ENCODE peak calls at places on chromosome 19, in four cellular contexts. G is renal cortical epithelial cell, E is NCI-H748 treated with DMSO at 0.1 percent for 48 hours, O is activated gamma-delta T cell treated with Interleukin-2 at 50 U/mL for 16 hours. A is an unnamed sample.

GRCh38 chr19:58218899-58219298 is 9.8 kb upstream of the ZNF544 start:
- DNase-seq in G (no peak), E (peak; percentile 20), O (peak; percentile 19), A (no peak)

GRCh38 chr19:48867119-48867921 is 1.1 kb downstream of the PLEKHA4 start:
- DNase-seq in G (no peak), O (no peak), E (no peak), A (no peak)

GRCh38 chr19:47750752-47751151 is 5.4 kb downstream of the NOP53 start:
- DNase-seq in G (no peak), E (no peak), O (no peak), A (no peak)

GRCh38 chr19:47569331-47569730 is 3.6 kb downstream of the ZNF541 start:
- DNase-seq in O (no peak), E (no peak), G (no peak), A (no peak)

GRCh38 chr19:32911467-32911866 is 41.9 kb upstream of the SLC7A9 start:
- DNase-seq in G (no peak), E (no peak), O (no peak), A (no peak)

GRCh38 chr19:12065100-12065538 is 588 bp downstream of the ZNF844 start:
- DNase-seq in E (no peak), G (peak; percentile 62), O (no peak), A (peak; percentile 11)

GRCh38 chr19:15452111-15453047 is 2.6 kb upstream of the WIZ start:
- DNase-seq in E (peak; percentile 46), O (no peak), G (peak; percentile 90), A (peak; percentile 59)

GRCh38 chr19:13291913-13292312 is 141.7 kb downstream of the IER2 start:
- DNase-seq in G (no peak), E (no peak), O (no peak), A (no peak)

GRCh38 chr19:50418186-50419021 is at the start of gene SPIB:
- DNase-seq in G (no peak), O (no peak), E (no peak), A (no peak)

GRCh38 chr19:29785955-29786589 is 25.7 kb upstream of the CCNE1 start:
- DNase-seq in O (no peak), G (no peak), E (no peak), A (no peak)

GRCh38 chr19:48461651-48461981 is 6.2 kb downstream of the KCNJ14 start:
- DNase-seq in G (no peak), O (no peak), E (no peak), A (no peak)

GRCh38 chr19:41352609-41353465 is 885 bp downstream of the TGFB1 start:
- DNase-seq in E (peak; percentile 57), G (peak; percentile 22), O (peak; percentile 81), A (peak; percentile 38)

GRCh38 chr19:1264801-1265610 is 4.1 kb upstream of the CIRBP start:
- DNase-seq in E (no peak), G (peak; percentile 72), O (no peak), A (peak; percentile 23)

GRCh38 chr19:39144487-39145071 is 19.0 kb downstream of the PAK4 start:
- DNase-seq in G (no peak), E (no peak), O (no peak), A (peak; percentile 67)

GRCh38 chr19:24098359-24098758 is 11.4 kb downstream of the ZNF254 start:
- DNase-seq in G (no peak), E (no peak), O (no peak), A (no peak)

GRCh38 chr19:9848060-9848459 is 12.9 kb downstream of the PIN1 start:
- DNase-seq in O (peak; percentile 39), E (no peak), G (no peak), A (no peak)

GRCh38 chr19:47446534-47447469 is 24.9 kb downstream of the SLC8A2 start:
- DNase-seq in O (no peak), G (peak; percentile 35), E (peak; percentile 30), A (no peak)

A was measured in prostate gland.